ENCODE peak calls at places on chromosomes 2 and 18, in nine cellular contexts. E is GM13976; K is activated CD8-positive, alpha-beta T cell treated with anti-CD3 and anti-CD28 coated beads for 36 hours; H is AG04450; X is brain microvascular endothelial cell; L is GM23338; N is GM23248; I is NCI-H524; Y is T-cell. O is an unnamed sample.
A peak's percentile ranks its signal among the peaks of the same experiment; 100 is the strongest.

GRCh38 chr18:23588836-23589560 is 2.7 kb upstream of the NPC1 start:
- DNase-seq in I (no peak), X (no peak), E (no peak), L (peak; percentile 32), Y (no peak), N (no peak), K (no peak), H (no peak), O (no peak)

GRCh38 chr2:223576873-223577272 is 25.3 kb downstream of the SCG2 start:
- DNase-seq in I (no peak), Y (no peak), L (no peak), H (peak; percentile 88), E (no peak), X (peak; percentile 98), K (no peak), N (peak; percentile 97), O (peak; percentile 89)

GRCh38 chr2:241673797-241674725 is 12.6 kb downstream of the DTYMK start:
- DNase-seq in Y (no peak), I (no peak), E (peak; percentile 33), H (no peak), K (no peak), L (peak; percentile 80), N (peak; percentile 31), X (peak; percentile 11), O (no peak)

GRCh38 chr2:3362686-3363085 is 14.9 kb downstream of the EIPR1 start:
- DNase-seq in N (no peak), Y (no peak), E (no peak), K (no peak), L (no peak), I (no peak), X (no peak), H (no peak), O (no peak)

GRCh38 chr2:64629329-64629781 is 24.4 kb downstream of the SERTAD2 start:
- DNase-seq in I (no peak), K (no peak), E (no peak), H (no peak), X (no peak), Y (no peak), L (no peak), N (no peak), O (no peak)

GRCh38 chr18:21968334-21968733 is 201.1 kb upstream of the GATA6 start:
- DNase-seq in K (no peak), I (no peak), X (no peak), Y (no peak), E (no peak), H (no peak), L (no peak), N (no peak), O (no peak)

GRCh38 chr2:173963323-173963816 is 1.8 kb downstream of the SP3 start:
- DNase-seq in X (peak; percentile 71), K (peak; percentile 72), H (no peak), L (peak; percentile 79), N (peak; percentile 93), Y (peak; percentile 70), I (peak; percentile 55), E (peak; percentile 51), O (peak; percentile 70)

GRCh38 chr2:42663106-42663755 is 94.8 kb downstream of the MTA3 start:
- DNase-seq in N (peak; percentile 83), K (peak; percentile 71), L (peak; percentile 90), H (peak; percentile 65), Y (peak; percentile 56), E (peak; percentile 70), I (peak; percentile 60), X (peak; percentile 61), O (peak; percentile 46)

GRCh38 chr18:21243041-21243431 is 1.0 kb downstream of the GREB1L start:
- DNase-seq in L (peak; percentile 40), X (no peak), Y (no peak), I (no peak), H (no peak), K (no peak), E (peak; percentile 23), N (peak; percentile 48), O (no peak)

GRCh38 chr2:156908825-156909224 is 348.7 kb upstream of the GALNT5 start:
- DNase-seq in H (peak; percentile 46), N (peak; percentile 82), K (no peak), E (no peak), L (no peak), Y (no peak), X (peak; percentile 50), I (no peak), O (peak; percentile 67)

GRCh38 chr18:79797518-79798345 is at the start of gene KCNG2:
- DNase-seq in X (no peak), H (no peak), N (peak; percentile 42), L (peak; percentile 67), K (peak; percentile 40), I (no peak), Y (no peak), E (peak; percentile 87), O (no peak)

O was measured in NCI-H226.